ENCODE peak calls at places on chromosomes 5 and 9, in five cellular contexts. U is foreskin fibroblast; H is NCI-H1436; R is NCI-H226; X is activated CD4-positive, CD25-positive, alpha-beta regulatory T cell. V is an unnamed sample.

GRCh38 chr5:168424506-168425298 is 61.6 kb upstream of the RARS1 start:
- DNase-seq in U (peak), H (no peak), R (peak), X (no peak), V (no peak)

GRCh38 chr5:178469011-178469974 is 120.9 kb downstream of the COL23A1 start:
- DNase-seq in U (no peak), H (no peak), R (no peak), X (no peak), V (no peak)

GRCh38 chr5:95134326-95134725 is 150.6 kb downstream of the MCTP1 start:
- DNase-seq in U (no peak), H (no peak), R (no peak), X (no peak), V (no peak)

GRCh38 chr9:129569506-129570449 is 51.1 kb downstream of the C9orf50 start:
- DNase-seq in U (peak), H (no peak), R (peak), X (no peak), V (no peak)

GRCh38 chr9:121194730-121195129 is 6.9 kb downstream of the RAB14 start:
- DNase-seq in U (no peak), H (no peak), R (no peak), X (no peak), V (no peak)

GRCh38 chr9:4994166-4994890 is 9.3 kb downstream of the JAK2 start:
- DNase-seq in U (no peak), H (no peak), R (no peak), X (no peak), V (peak)

GRCh38 chr5:179553875-179554274 is 3.5 kb downstream of the RUFY1 start:
- DNase-seq in U (peak), H (no peak), R (peak), X (no peak), V (no peak)

GRCh38 chr9:115614931-115615401 is 497.0 kb upstream of the TNC start:
- DNase-seq in U (no peak), H (no peak), R (no peak), X (no peak), V (no peak)

GRCh38 chr5:116573279-116573616 is 1.4 kb downstream of the SEMA6A start:
- DNase-seq in U (peak), H (no peak), R (no peak), X (no peak), V (peak)

GRCh38 chr9:114207034-114207815 is 51.9 kb downstream of the COL27A1 start:
- DNase-seq in U (peak), H (no peak), R (peak), X (no peak), V (no peak)

GRCh38 chr5:157864067-157864466 is 5.1 kb upstream of the CLINT1 start:
- DNase-seq in U (no peak), H (no peak), R (no peak), X (no peak), V (no peak)

GRCh38 chr5:177113566-177114424 is 19.8 kb upstream of the NSD1 start:
- DNase-seq in U (peak), H (peak), R (peak), X (peak), V (peak)

GRCh38 chr9:33718987-33719386 is 76.4 kb upstream of the PRSS3 start:
- DNase-seq in U (peak), H (no peak), R (peak), X (no peak), V (peak)

GRCh38 chr9:96199006-96199405 is 103.0 kb downstream of the HSD17B3 start:
- DNase-seq in U (no peak), H (no peak), R (no peak), X (no peak), V (no peak)

V was measured in NCI-H146.